ENCODE peak calls at places on chromosomes 1 and 21, in ten cellular contexts. D, H, B, U, A, J, M, L, T and E are unnamed samples.

GRCh38 chr1:15028117-15028516 is 125.4 kb upstream of the TMEM51 start:
- DNase-seq in L (no peak), A (no peak), D (no peak), H (no peak), M (no peak), U (no peak), J (no peak), T (no peak), B (no peak), E (peak)

GRCh38 chr1:41728403-41729202 is 190.1 kb downstream of the HIVEP3 start:
- DNase-seq in L (peak), J (no peak), A (no peak), D (no peak), H (no peak), T (peak), U (no peak), B (no peak), M (peak), E (no peak)

GRCh38 chr1:236251587-236251986 is 30.2 kb downstream of the ERO1B start:
- DNase-seq in T (no peak), A (no peak), M (no peak), D (no peak), L (no peak), B (no peak), H (no peak), J (no peak), U (no peak), E (no peak)

GRCh38 chr1:151715726-151716404 is 738 bp downstream of the CELF3 start:
- DNase-seq in H (no peak), T (no peak), U (no peak), D (no peak), M (no peak), B (no peak), A (no peak), L (no peak), J (peak), E (no peak)

GRCh38 chr1:2344121-2344681 is 47.2 kb downstream of the MORN1 start:
- DNase-seq in L (no peak), H (no peak), J (no peak), D (no peak), B (peak), A (peak), T (no peak), M (peak), U (no peak), E (no peak)

GRCh38 chr1:245060684-245061374 is 94.0 kb upstream of the KIF26B start:
- DNase-seq in A (no peak), D (peak), B (no peak), T (peak), H (peak), M (no peak), U (no peak), J (no peak), L (no peak), E (no peak)

GRCh38 chr1:222171005-222171404 is 376.9 kb downstream of the HHIPL2 start:
- DNase-seq in M (no peak), U (peak), H (no peak), T (no peak), J (no peak), L (peak), D (no peak), B (no peak), A (no peak), E (no peak)

GRCh38 chr1:240122639-240123604 is 31.2 kb downstream of the FMN2 start:
- DNase-seq in H (no peak), L (no peak), J (no peak), B (no peak), T (peak), M (no peak), D (no peak), A (no peak), U (no peak), E (no peak)

GRCh38 chr1:245552331-245552730 is 397.5 kb downstream of the KIF26B start:
- DNase-seq in T (no peak), D (no peak), M (no peak), H (no peak), J (no peak), L (no peak), A (no peak), U (no peak), B (no peak), E (no peak)

GRCh38 chr1:18951818-18952391 is 4.6 kb downstream of the IFFO2 start:
- DNase-seq in L (peak), D (no peak), B (peak), A (no peak), J (no peak), U (no peak), M (no peak), T (peak), H (peak), E (no peak)

GRCh38 chr1:96361251-96361856 is 360.2 kb upstream of the PTBP2 start:
- DNase-seq in H (no peak), T (no peak), L (no peak), A (no peak), M (no peak), D (no peak), U (no peak), B (no peak), J (no peak), E (no peak)

GRCh38 chr1:202160377-202160940 is at the start of gene PTPN7:
- DNase-seq in L (peak), U (no peak), A (no peak), J (peak), D (no peak), B (peak), H (peak), M (peak), T (peak), E (no peak)

GRCh38 chr1:227734546-227734857 is 600 bp downstream of the JMJD4 start:
- DNase-seq in B (no peak), A (no peak), U (no peak), H (no peak), T (no peak), D (no peak), M (no peak), L (no peak), J (no peak), E (no peak)

DNA sequence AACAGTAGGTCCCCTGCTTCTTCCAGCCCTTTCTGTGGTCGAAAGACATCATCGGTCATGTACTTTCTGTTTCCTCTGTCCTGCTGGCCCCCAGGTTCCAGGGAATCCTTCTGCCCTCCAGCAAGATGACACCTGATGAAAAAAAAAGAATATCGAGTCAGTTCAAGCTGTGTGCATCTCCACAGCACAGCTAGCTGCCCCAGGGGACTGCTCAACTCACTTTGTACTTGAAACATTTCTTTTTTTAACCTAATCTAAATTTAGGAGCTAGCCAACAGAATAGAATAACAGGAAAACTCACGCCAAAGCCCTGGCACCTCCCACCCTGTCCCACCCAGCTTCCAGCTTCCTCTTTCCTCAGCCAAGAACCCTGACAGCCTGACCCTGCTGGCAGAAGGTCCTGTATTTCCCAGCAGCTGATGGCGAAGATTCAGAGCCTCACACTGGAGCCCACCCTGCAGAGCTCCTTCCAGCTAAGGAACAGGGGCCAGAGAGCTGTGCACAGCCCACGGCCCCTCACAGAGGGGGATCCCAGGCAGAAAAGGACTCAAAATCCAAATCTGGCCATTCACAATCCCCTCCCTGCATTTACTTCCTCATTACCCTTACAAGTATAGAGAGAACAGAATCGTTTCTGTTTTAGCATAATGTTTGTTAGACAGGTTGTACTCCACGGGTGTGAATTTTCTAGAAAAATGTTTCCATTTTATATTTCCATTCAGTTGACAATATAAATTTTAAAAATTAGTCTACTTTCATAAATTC is 176.4 kb downstream of the PSMG1 start:
- DNase-seq in L (no peak), M (no peak), H (peak), D (peak), T (peak), J (no peak), B (no peak), U (no peak), A (peak), E (peak)
- TF ChIP-seq POLR2AphosphoS5 in L (no peak), M (peak), H (peak), D (no peak), T (no peak), J (no peak), B (peak), U (no peak), A (peak), E (peak)

DNA sequence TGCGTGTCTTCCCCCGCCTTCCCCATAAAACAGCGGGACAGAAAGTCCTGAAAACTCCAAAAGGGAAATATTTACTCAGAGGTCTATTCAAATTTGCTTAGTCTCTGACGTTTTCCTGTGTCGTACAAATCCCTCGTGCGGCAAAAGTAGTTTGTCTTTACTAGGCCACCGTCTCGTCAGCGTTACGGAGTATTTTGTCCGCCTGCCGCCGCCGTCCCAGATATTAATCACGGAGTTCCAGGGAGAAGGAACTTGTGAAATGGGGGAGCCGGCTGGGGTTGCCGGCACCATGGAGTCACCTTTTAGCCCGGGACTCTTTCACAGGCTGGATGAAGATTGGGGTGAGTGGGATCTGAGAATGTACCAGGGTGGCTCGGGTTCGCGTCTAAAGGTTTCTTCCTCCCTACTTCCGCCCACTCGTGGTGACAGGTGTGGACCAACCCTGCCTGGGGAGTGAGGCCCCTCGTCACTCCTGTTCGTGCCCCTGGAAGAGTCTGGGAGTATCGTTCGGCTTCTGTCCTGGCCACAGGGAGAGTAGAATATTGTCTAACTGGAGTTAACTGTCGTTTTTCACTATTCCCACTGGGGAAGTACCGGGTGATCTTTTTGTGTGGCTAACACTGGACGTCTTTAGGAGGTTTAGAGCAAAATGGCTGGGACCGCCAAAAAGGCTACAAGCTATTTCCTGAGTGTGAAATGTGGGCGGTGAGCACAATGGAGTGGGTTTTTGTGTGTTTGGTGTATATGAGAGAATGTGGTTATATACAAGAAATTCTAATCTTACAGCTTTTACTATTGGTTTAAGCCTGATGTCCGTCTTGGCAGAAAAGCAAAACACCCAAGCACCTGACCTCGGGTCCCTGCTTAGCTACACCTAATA is at the start of gene ATF6:
- DNase-seq in U (peak), M (peak), D (peak), B (peak), H (peak), A (peak), T (peak), J (peak), L (peak), E (peak)
- TF ChIP-seq POLR2A in U (no peak), M (no peak), D (peak), B (peak), H (no peak), A (peak), T (peak), J (peak), L (peak), E (peak)

GRCh38 chr1:225548140-225548857 is 104.6 kb downstream of the ENAH start:
- DNase-seq in T (no peak), A (no peak), J (no peak), U (no peak), H (no peak), M (no peak), D (no peak), B (no peak), L (no peak), E (no peak)
- H3K4me3 ChIP-seq in T (no peak), A (no peak), J (no peak), U (no peak), H (no peak), M (no peak), D (no peak), B (no peak), L (no peak), E (no peak)

GRCh38 chr1:61743432-61743705 is 1.1 kb downstream of the PATJ start:
- DNase-seq in U (no peak), B (no peak), D (no peak), J (no peak), H (no peak), A (no peak), T (no peak), M (no peak), L (no peak), E (no peak)

GRCh38 chr1:61746768-61747167 is 4.5 kb downstream of the PATJ start:
- DNase-seq in M (no peak), D (no peak), B (no peak), J (no peak), A (no peak), U (no peak), T (no peak), H (no peak), L (no peak), E (no peak)

GRCh38 chr1:61743716-61744620 is 1.7 kb downstream of the PATJ start:
- DNase-seq in B (no peak), T (no peak), M (no peak), J (no peak), D (no peak), L (no peak), H (no peak), U (no peak), A (no peak), E (no peak)

GRCh38 chr1:61742620-61743431 is 546 bp downstream of the PATJ start:
- DNase-seq in D (peak), A (peak), T (peak), B (peak), M (peak), L (no peak), U (no peak), J (no peak), H (peak), E (peak)

GRCh38 chr1:61741682-61742619 is at the start of gene PATJ:
- DNase-seq in J (no peak), B (peak), D (peak), H (peak), U (peak), T (peak), A (peak), L (no peak), M (peak), E (peak)
- TF ChIP-seq POLR2AphosphoS5 in J (no peak), B (peak), D (no peak), H (peak), U (peak), T (no peak), A (no peak), L (no peak), M (peak), E (no peak)

DNA sequence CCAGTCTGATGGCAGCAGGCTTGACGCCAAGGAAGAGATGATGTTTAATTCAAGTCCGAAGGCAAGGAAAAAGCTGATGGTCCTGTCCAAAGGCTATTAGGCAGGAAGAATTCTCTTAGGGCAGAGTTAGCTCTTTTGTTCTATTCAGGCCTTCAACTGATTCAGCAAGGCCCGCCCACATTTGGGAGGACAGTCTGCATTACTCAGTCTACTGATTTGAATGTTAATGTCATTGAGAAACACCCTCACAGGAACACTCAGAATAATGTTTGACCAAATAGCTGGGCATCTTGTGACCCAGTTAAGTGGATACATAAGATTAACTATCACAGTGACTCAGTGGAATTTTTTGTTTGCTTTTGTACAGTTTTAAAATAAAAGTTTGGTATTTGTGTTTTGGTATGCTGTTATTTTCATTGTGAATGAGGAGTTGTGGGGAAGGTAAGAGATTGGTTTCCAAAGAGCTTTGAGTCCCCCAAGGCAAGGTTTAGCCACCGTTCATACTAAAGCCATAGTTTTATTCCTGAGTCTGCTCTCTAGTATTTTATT is 1.7 kb upstream of the ZNF691 start:
- DNase-seq in T (no peak), J (no peak), U (no peak), H (no peak), M (no peak), A (no peak), D (no peak), B (no peak), L (no peak), E (no peak)
- TF ChIP-seq POLR2A in T (no peak), J (no peak), U (no peak), H (no peak), M (no peak), A (no peak), D (no peak), B (no peak), L (no peak), E (no peak)